ENCODE peak calls at places on chromosome 11, in five cellular contexts. P is IMR-90; O is left lung; H is CD4-positive, alpha-beta T cell; V is A549. G is an unnamed sample.

GRCh38 chr11:13026722-13027121 is 17.6 kb downstream of the RASSF10 start:
- DNase-seq in O (no peak), V (no peak), P (no peak), H (no peak), G (no peak)

GRCh38 chr11:69375316-69376154 is 81.6 kb downstream of the MYEOV start:
- DNase-seq in V (no peak), O (peak), P (no peak), H (peak), G (no peak)

GRCh38 chr11:126496576-126497403 is 141.3 kb downstream of the ST3GAL4 start:
- DNase-seq in O (no peak), V (no peak), P (no peak), H (no peak), G (no peak)

GRCh38 chr11:55942785-55943392 is 6.7 kb upstream of the OR5I1 start:
- DNase-seq in P (peak), H (no peak), V (peak), O (no peak), G (no peak)

GRCh38 chr11:70498976-70499801 is 100.9 kb downstream of the CTTN start:
- DNase-seq in H (no peak), V (no peak), P (no peak), O (peak), G (peak)

GRCh38 chr11:29293825-29294224 is 723.0 kb downstream of the KCNA4 start:
- DNase-seq in O (no peak), P (peak), V (peak), H (no peak), G (no peak)

GRCh38 chr11:15006139-15006759 is 34.1 kb upstream of the CALCA start:
- DNase-seq in V (peak), H (no peak), P (peak), O (no peak), G (no peak)

GRCh38 chr11:26134481-26135355 is 197.2 kb upstream of the ANO3 start:
- DNase-seq in V (peak), O (no peak), H (no peak), P (peak), G (no peak)

GRCh38 chr11:126032374-126032773 is 30.3 kb downstream of the CDON start:
- DNase-seq in O (no peak), P (no peak), H (no peak), V (no peak), G (no peak)

GRCh38 chr11:116793476-116794096 is 1.9 kb upstream of the APOA5 start:
- DNase-seq in O (no peak), H (no peak), P (peak), V (peak), G (no peak)

GRCh38 chr11:8375932-8376331 is 112.3 kb upstream of the LMO1 start:
- DNase-seq in P (no peak), O (no peak), H (no peak), V (no peak), G (no peak)

GRCh38 chr11:12449961-12450715 is 72.8 kb downstream of the PARVA start:
- DNase-seq in V (peak), H (no peak), O (no peak), P (peak), G (no peak)

GRCh38 chr11:60860943-60861342 is 5.2 kb upstream of the PTGDR2 start:
- DNase-seq in P (no peak), H (peak), V (no peak), O (peak), G (peak)

GRCh38 chr11:3006505-3007260 is 14.6 kb upstream of the NAP1L4 start:
- DNase-seq in P (no peak), V (no peak), H (no peak), O (peak), G (peak)

GRCh38 chr11:121965330-121965729 is 150.7 kb downstream of the BLID start:
- DNase-seq in H (no peak), P (peak), O (no peak), V (peak), G (no peak)

GRCh38 chr11:456533-456932 is 6.5 kb downstream of the PTDSS2 start:
- DNase-seq in O (no peak), H (no peak), P (no peak), V (no peak), G (no peak)

GRCh38 chr11:62680825-62681240 is 2.0 kb upstream of the UBXN1 start:
- DNase-seq in O (no peak), H (no peak), P (peak), V (peak), G (no peak)

GRCh38 chr11:124867700-124868099 is 2.5 kb downstream of the ROBO3 start:
- DNase-seq in P (peak), H (no peak), V (peak), O (no peak), G (no peak)

GRCh38 chr11:4368286-4368685 is at the start of gene OR52B4:
- DNase-seq in P (no peak), V (no peak), O (no peak), H (no peak), G (no peak)

GRCh38 chr11:134068829-134069425 is at the start of gene JAM3:
- DNase-seq in V (peak), H (peak), P (peak), O (peak), G (peak)

GRCh38 chr11:2310786-2311455 is 9.1 kb downstream of the TSPAN32 start:
- DNase-seq in O (no peak), V (no peak), H (no peak), P (no peak), G (no peak)

GRCh38 chr11:126124284-126124683 is 61.6 kb upstream of the CDON start:
- DNase-seq in P (peak), V (no peak), O (no peak), H (no peak), G (no peak)

GRCh38 chr11:97557399-97557798 is 1167.6 kb downstream of the JRKL start:
- DNase-seq in P (no peak), O (no peak), H (no peak), V (no peak), G (no peak)
- TF ChIP-seq CTCF in P (no peak), O (no peak), H (no peak), V (no peak), G (no peak)

GRCh38 chr11:119476666-119477331 is 53.8 kb upstream of the THY1 start:
- DNase-seq in P (no peak), V (no peak), O (peak), H (peak), G (no peak)
- H3K27ac ChIP-seq in P (no peak), V (no peak), O (no peak), H (no peak), G (no peak)

GRCh38 chr11:128052912-128053641 is 534.3 kb downstream of the ETS1 start:
- DNase-seq in O (no peak), P (peak), V (no peak), H (no peak), G (no peak)
- TF ChIP-seq CTCF in O (no peak), P (no peak), V (no peak), H (no peak), G (no peak)

GRCh38 chr11:19676508-19677379 is 35.9 kb upstream of the NAV2 start:
- DNase-seq in V (no peak), H (no peak), P (no peak), O (no peak), G (no peak)
- H3K27ac ChIP-seq in V (no peak), H (no peak), P (peak), O (peak), G (peak)

GRCh38 chr11:94602430-94603372 is 35.5 kb downstream of the PIWIL4 start:
- DNase-seq in O (no peak), P (peak), V (peak), H (peak), G (peak)
- TF ChIP-seq CTCF in O (no peak), P (peak), V (no peak), H (peak), G (peak)

GRCh38 chr11:41099654-41100053 is 359.8 kb downstream of the LRRC4C start:
- DNase-seq in H (no peak), V (no peak), P (no peak), O (no peak), G (no peak)

GRCh38 chr11:41102471-41102870 is 357.0 kb downstream of the LRRC4C start:
- DNase-seq in H (no peak), P (no peak), V (no peak), O (no peak), G (no peak)
- H3K27ac ChIP-seq in H (no peak), P (no peak), V (no peak), O (no peak), G (no peak)

GRCh38 chr11:65888163-65888814 is at the start of gene FIBP:
- DNase-seq in P (peak), H (peak), O (peak), V (peak), G (peak)

GRCh38 chr11:65887723-65888162 is 528 bp downstream of the FIBP start:
- DNase-seq in O (no peak), P (peak), V (peak), H (no peak), G (no peak)

GRCh38 chr11:65892661-65893317 is 2.3 kb downstream of the CCDC85B start:
- DNase-seq in P (no peak), H (no peak), O (no peak), V (no peak), G (peak)

GRCh38 chr11:65891180-65892136 is 985 bp downstream of the CCDC85B start:
- DNase-seq in O (no peak), V (peak), H (no peak), P (no peak), G (peak)

GRCh38 chr11:65890324-65891179 is at the start of gene CCDC85B:
- DNase-seq in P (peak), V (peak), O (peak), H (peak), G (peak)
- TF ChIP-seq CTCF in P (no peak), V (peak), O (no peak), H (peak), G (no peak)

GRCh38 chr11:36409152-36409713 is 100.8 kb downstream of the TRAF6 start:
- DNase-seq in P (peak), V (no peak), H (no peak), O (no peak), G (no peak)

GRCh38 chr11:36412781-36413383 is 97.2 kb downstream of the TRAF6 start:
- DNase-seq in O (no peak), H (no peak), P (peak), V (no peak), G (no peak)

GRCh38 chr11:36408476-36409136 is 101.5 kb downstream of the TRAF6 start:
- DNase-seq in V (no peak), O (no peak), P (no peak), H (no peak), G (no peak)

GRCh38 chr11:36407360-36407759 is 102.7 kb downstream of the TRAF6 start:
- DNase-seq in P (no peak), V (no peak), O (no peak), H (no peak), G (no peak)

DNA sequence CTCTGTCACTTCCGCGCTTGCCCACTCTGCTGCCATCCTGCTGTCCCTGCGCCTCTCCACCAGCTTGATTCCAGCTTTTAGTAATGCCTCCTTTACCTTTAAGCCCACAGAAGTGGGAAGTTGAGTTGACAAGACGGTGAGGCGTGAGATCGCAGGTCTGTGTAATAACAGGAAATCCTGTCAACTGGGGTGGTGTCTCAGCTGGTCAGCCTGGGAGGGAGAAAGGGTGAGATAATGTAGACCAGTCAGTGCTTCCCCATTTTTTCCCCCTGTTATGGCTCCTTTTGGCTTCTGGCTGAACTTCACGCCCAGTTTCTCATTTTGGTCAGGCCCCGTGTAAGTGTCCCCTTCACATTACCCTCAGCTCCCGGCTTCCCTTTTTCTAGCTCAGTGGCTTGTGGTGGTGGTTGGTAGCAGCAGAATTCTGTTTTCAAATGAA is 98.9 kb downstream of the TRAF6 start:
- DNase-seq in H (no peak), O (peak), P (no peak), V (no peak), G (peak)
- H3K27ac ChIP-seq in H (no peak), O (peak), P (no peak), V (no peak), G (peak)